ENCODE peak calls at places on chromosomes 6 and 20, in five cellular contexts. C, Z, B, N and X are unnamed samples.
A peak's percentile ranks its signal among the peaks of the same experiment; 100 is the strongest.

GRCh38 chr20:59248031-59248684 is 52.3 kb upstream of the EDN3 start:
- DNase-seq in N (no peak), C (no peak), Z (no peak), B (no peak), X (no peak)

GRCh38 chr6:43181942-43182860 is at the start of gene CUL9:
- DNase-seq in B (peak; percentile 93), C (no peak), N (peak; percentile 86), Z (peak; percentile 66), X (peak; percentile 90)

GRCh38 chr20:1946762-1947534 is 46.9 kb downstream of the PDYN start:
- DNase-seq in Z (no peak), N (peak; percentile 54), C (no peak), B (peak; percentile 69), X (peak; percentile 71)

GRCh38 chr6:52725530-52726192 is 37.6 kb downstream of the GSTA2 start:
- DNase-seq in Z (peak; percentile 71), N (peak; percentile 89), B (no peak), C (no peak), X (no peak)

GRCh38 chr6:131366223-131366622 is 206.8 kb upstream of the ARG1 start:
- DNase-seq in N (no peak), C (no peak), Z (no peak), B (no peak), X (no peak)

GRCh38 chr6:51562198-51562597 is 525.2 kb downstream of the PKHD1 start:
- DNase-seq in B (no peak), N (no peak), Z (no peak), C (no peak), X (no peak)

GRCh38 chr6:159062564-159062945 is 17.8 kb upstream of the TAGAP start:
- DNase-seq in B (no peak), N (no peak), C (no peak), Z (no peak), X (no peak)

GRCh38 chr20:1462834-1463233 is 3.8 kb downstream of the NSFL1C start:
- DNase-seq in N (no peak), C (no peak), B (no peak), Z (no peak), X (no peak)

GRCh38 chr20:3563548-3564177 is 92.8 kb downstream of the ATRN start:
- DNase-seq in N (peak; percentile 61), B (no peak), Z (peak; percentile 70), C (peak; percentile 33), X (no peak)

GRCh38 chr6:91580635-91581034 is 993.8 kb upstream of the MAP3K7 start:
- DNase-seq in B (no peak), Z (no peak), C (no peak), N (no peak), X (no peak)

GRCh38 chr20:51221791-51222408 is 199.0 kb upstream of the KCNG1 start:
- DNase-seq in C (no peak), Z (no peak), B (no peak), N (no peak), X (peak; percentile 23)

GRCh38 chr6:91083226-91083625 is 496.4 kb upstream of the MAP3K7 start:
- DNase-seq in C (no peak), Z (no peak), N (no peak), B (no peak), X (no peak)

GRCh38 chr20:7971536-7972285 is 31.5 kb upstream of the HAO1 start:
- DNase-seq in C (no peak), B (no peak), Z (no peak), N (no peak), X (no peak)

GRCh38 chr6:44006123-44006871 is 121.0 kb downstream of the MRPL14 start:
- DNase-seq in Z (no peak), B (no peak), N (no peak), C (no peak), X (no peak)

GRCh38 chr6:111852704-111853103 is 20.5 kb downstream of the FYN start:
- DNase-seq in C (no peak), B (no peak), Z (no peak), N (peak; percentile 33), X (no peak)

GRCh38 chr6:30769088-30769852 is 24.9 kb upstream of the IER3 start:
- DNase-seq in Z (peak; percentile 94), C (peak; percentile 93), B (peak; percentile 62), N (peak; percentile 70), X (peak; percentile 70)

GRCh38 chr6:46757206-46757564 is 10.5 kb downstream of the ANKRD66 start:
- DNase-seq in B (no peak), C (no peak), Z (no peak), N (peak; percentile 17), X (no peak)

GRCh38 chr6:1015819-1016218 is 296.1 kb upstream of the FOXQ1 start:
- DNase-seq in B (no peak), Z (peak; percentile 12), N (peak; percentile 34), C (no peak), X (no peak)

GRCh38 chr20:9912858-9913434 is 74.1 kb upstream of the PAK5 start:
- DNase-seq in B (peak; percentile 44), Z (peak; percentile 57), N (peak; percentile 54), C (peak; percentile 20), X (peak; percentile 61)

GRCh38 chr6:36769676-36770499 is 69.4 kb downstream of the CPNE5 start:
- DNase-seq in C (no peak), N (no peak), Z (no peak), B (peak; percentile 55), X (no peak)

GRCh38 chr6:118784641-118785164 is 109.2 kb upstream of the ASF1A start:
- DNase-seq in Z (no peak), B (no peak), C (no peak), N (no peak), X (peak; percentile 73)

GRCh38 chr6:35919827-35920751 is 809 bp downstream of the SRPK1 start:
- DNase-seq in C (no peak), B (peak; percentile 50), N (peak; percentile 72), Z (peak; percentile 45), X (peak; percentile 20)

GRCh38 chr20:45822863-45823262 is 4.2 kb downstream of the TNNC2 start:
- DNase-seq in C (no peak), N (peak; percentile 20), Z (no peak), B (no peak), X (peak; percentile 70)

GRCh38 chr6:29702519-29703103 is 20.6 kb upstream of the HLA-F start:
- DNase-seq in B (peak; percentile 74), C (no peak), Z (peak; percentile 41), N (peak; percentile 53), X (peak; percentile 36)

GRCh38 chr6:142728367-142728766 is 216.6 kb downstream of the HIVEP2 start:
- DNase-seq in Z (no peak), N (peak; percentile 53), C (no peak), B (no peak), X (no peak)

GRCh38 chr6:30075094-30075986 is at the start of gene RNF39:
- DNase-seq in C (no peak), Z (no peak), B (peak; percentile 48), N (peak; percentile 58), X (peak; percentile 49)

DNA sequence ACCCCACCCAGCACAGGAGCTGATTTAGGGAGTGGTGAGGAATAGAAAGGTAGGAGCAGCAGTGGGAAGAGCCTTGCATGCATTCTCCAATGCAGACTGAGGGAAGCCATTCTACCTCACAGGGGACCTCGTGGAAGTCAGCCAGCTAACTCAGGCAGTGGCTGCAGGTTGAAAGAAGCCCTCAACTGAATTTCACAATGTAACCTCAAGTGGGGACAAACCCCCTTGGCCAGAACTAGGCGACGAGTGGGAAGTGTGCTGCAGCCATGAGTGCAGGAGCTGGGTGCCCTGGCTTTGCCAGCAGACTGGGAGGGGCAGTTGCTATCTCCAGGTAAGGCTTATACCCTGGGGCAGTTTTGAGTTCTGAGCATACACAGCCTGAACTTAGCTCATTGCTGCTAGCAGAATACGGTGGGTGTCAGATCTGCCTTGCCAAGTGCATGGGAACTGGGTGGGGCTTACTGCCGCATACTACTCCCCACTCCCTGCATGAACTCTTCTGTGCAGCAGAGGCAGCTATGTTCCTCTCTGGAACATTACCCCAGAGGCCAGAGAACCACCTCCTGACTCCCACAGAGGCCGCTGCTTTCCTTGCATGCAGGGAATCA is 126.5 kb downstream of the CDK19 start:
- DNase-seq in C (no peak), Z (no peak), N (no peak), B (peak; percentile 74), X (no peak)
- H3K27ac ChIP-seq in C (no peak overlapping the region), Z (no peak overlapping the region), N (no peak overlapping the region), B (no peak overlapping the region), X (no peak overlapping the region)

GRCh38 chr20:62804021-62804631 is 509 bp upstream of the OGFR start:
- DNase-seq in Z (no peak), N (no peak), C (no peak), B (no peak), X (no peak)
- H3K4me3 ChIP-seq in Z (peak overlapping the region; percentile 95), N (peak overlapping the region; percentile 93), C (peak overlapping the region; percentile 55), B (peak overlapping the region; percentile 96), X (peak overlapping the region; percentile 80)

GRCh38 chr20:57432480-57432873 is 41.3 kb downstream of the RBM38 start:
- DNase-seq in C (no peak), Z (no peak), B (no peak), N (no peak), X (no peak)

GRCh38 chr20:57429579-57430202 is 38.5 kb downstream of the RBM38 start:
- DNase-seq in Z (peak; percentile 44), C (no peak), B (peak; percentile 29), N (peak; percentile 45), X (peak; percentile 9)

GRCh38 chr20:57433658-57434389 is 42.6 kb downstream of the RBM38 start:
- DNase-seq in C (no peak), B (no peak), Z (no peak), N (no peak), X (no peak)

GRCh38 chr20:57432874-57433491 is 41.8 kb downstream of the RBM38 start:
- DNase-seq in Z (peak; percentile 31), C (no peak), N (peak; percentile 57), B (peak; percentile 85), X (peak; percentile 80)

GRCh38 chr20:57431539-57431835 is 40.3 kb downstream of the RBM38 start:
- DNase-seq in N (no peak), B (no peak), C (no peak), Z (no peak), X (no peak)
- H3K4me1 ChIP-seq in N (peaks cover 38% of the 10 kb centered on the region), B (peaks cover 38% of the 10 kb centered on the region), C (no peaks in the 10 kb centered on the region), Z (no peaks in the 10 kb centered on the region), X (no peaks in the 10 kb centered on the region)

GRCh38 chr6:110618591-110619267 is 142.3 kb upstream of the SLC22A16 start:
- DNase-seq in Z (peak; percentile 29), B (no peak), N (no peak), C (peak; percentile 4), X (no peak)
- H3K27ac ChIP-seq in Z (no peak overlapping the region), B (no peak overlapping the region), N (no peak overlapping the region), C (peak overlapping the region; percentile 25), X (no peak overlapping the region)

GRCh38 chr6:26416288-26416687 is 14.2 kb downstream of the BTN3A1 start:
- DNase-seq in Z (no peak), B (no peak), N (no peak), C (no peak), X (no peak)

GRCh38 chr6:26421259-26422144 is 18.8 kb upstream of the BTN3A3 start:
- DNase-seq in B (peak; percentile 59), N (peak; percentile 84), C (peak; percentile 69), Z (peak; percentile 84), X (peak; percentile 65)

GRCh38 chr6:26422329-26422728 is 18.0 kb upstream of the BTN3A3 start:
- DNase-seq in C (no peak), N (no peak), Z (no peak), B (no peak), X (no peak)

GRCh38 chr6:26415791-26416190 is 13.7 kb downstream of the BTN3A1 start:
- DNase-seq in N (no peak), C (no peak), B (no peak), Z (no peak), X (no peak)

GRCh38 chr6:26420607-26421235 is 18.6 kb downstream of the BTN3A1 start:
- DNase-seq in Z (peak; percentile 59), C (no peak), N (peak; percentile 26), B (no peak), X (peak; percentile 58)
- H3K4me3 ChIP-seq in Z (peak overlapping the region; percentile 56), C (peak overlapping the region; percentile 97), N (peak overlapping the region; percentile 67), B (peak overlapping the region; percentile 91), X (peak overlapping the region; percentile 64)